ENCODE peak calls at places on chromosomes 7 and 10, in nine cellular contexts. Q is adrenal gland; I is epithelial cell of proximal tubule; L is T-cell; A is M059J; N is kidney tubule cell; F is tibial nerve; Y is stimulated activated CD4-positive, alpha-beta T cell treated with anti-CD3 and anti-CD28 coated beads, Interleukin-2, amount 100 ng/mL, for 48 hours; R is C1 segment of cervical spinal cord. P is an unnamed sample.

GRCh38 chr10:80187465-80188409 is 17.6 kb downstream of the ANXA11 start:
- DNase-seq in Q (no peak), Y (peak), I (no peak), N (no peak), R (no peak), L (peak), F (no peak), A (no peak), P (peak)

GRCh38 chr10:95250856-95251255 is 39.9 kb downstream of the PDLIM1 start:
- DNase-seq in F (no peak), L (no peak), R (no peak), Q (no peak), A (no peak), I (no peak), Y (no peak), N (no peak), P (no peak)

GRCh38 chr7:21616796-21617436 is 74.1 kb downstream of the DNAH11 start:
- DNase-seq in I (peak), L (no peak), A (peak), R (no peak), Q (no peak), N (peak), F (no peak), Y (no peak), P (no peak)

GRCh38 chr10:21194510-21194993 is 297.4 kb upstream of the NEBL start:
- DNase-seq in F (no peak), Y (no peak), N (peak), Q (no peak), L (no peak), A (peak), R (peak), I (peak), P (peak)

GRCh38 chr7:83751217-83751616 is 102.3 kb upstream of the SEMA3E start:
- DNase-seq in N (no peak), R (no peak), I (no peak), F (no peak), Q (no peak), A (no peak), Y (no peak), L (no peak), P (no peak)

GRCh38 chr10:130022501-130023299 is 58.6 kb upstream of the EBF3 start:
- DNase-seq in Q (no peak), R (no peak), N (no peak), I (no peak), F (no peak), A (peak), Y (no peak), L (no peak), P (no peak)

GRCh38 chr10:17200885-17201164 is 647 bp downstream of the TRDMT1 start:
- DNase-seq in F (peak), Y (no peak), Q (peak), L (peak), R (peak), N (peak), A (peak), I (no peak), P (peak)

GRCh38 chr10:121788115-121788514 is 139.7 kb downstream of the ATE1 start:
- DNase-seq in Y (no peak), I (no peak), A (peak), Q (no peak), N (peak), F (no peak), L (no peak), R (no peak), P (no peak)

GRCh38 chr7:44769381-44770209 is 20.9 kb downstream of the ZMIZ2 start:
- DNase-seq in Y (no peak), A (peak), Q (no peak), F (no peak), L (peak), R (peak), I (no peak), N (peak), P (no peak)

GRCh38 chr10:110783509-110784103 is 88.1 kb upstream of the PDCD4 start:
- DNase-seq in I (no peak), F (no peak), R (no peak), L (peak), N (no peak), Y (peak), A (no peak), Q (no peak), P (no peak)

GRCh38 chr10:121598261-121599249 is at the start of gene FGFR2:
- DNase-seq in Q (peak), Y (no peak), R (peak), A (peak), L (peak), F (peak), I (no peak), N (peak), P (peak)

GRCh38 chr10:102004376-102004775 is 51.6 kb downstream of the ARMH3 start:
- DNase-seq in I (no peak), R (no peak), L (no peak), Y (no peak), Q (no peak), N (no peak), A (no peak), F (no peak), P (no peak)

GRCh38 chr10:110421512-110422138 is 76.1 kb upstream of the DUSP5 start:
- DNase-seq in F (no peak), A (no peak), N (no peak), I (no peak), Y (no peak), L (no peak), R (no peak), Q (no peak), P (no peak)